ENCODE peak calls at places on chromosomes 4 and X, in ten cellular contexts. S is NCI-H1417 treated with DMSO at 0.1 percent for 48 hours; C is RWPE1; W is stimulated activated CD4-positive, alpha-beta T cell treated with anti-CD3 and anti-CD28 coated beads, TNF-alpha, amount 100 ng/mL, for 48 hours; P is type B pancreatic cell; B is cerebellum; Z is psoas muscle; L is putamen; I is activated CD8-positive, alpha-beta memory T cell treated with anti-CD3 and anti-CD28 coated beads for 24 hours; U is iPS DF 6.9. H is an unnamed sample.

GRCh38 chrX:151753313-151754041 is 18.9 kb downstream of the CNGA2 start:
- DNase-seq in S (no peak), C (peak), W (no peak), P (no peak), B (peak), Z (peak), L (no peak), I (no peak), U (no peak), H (peak)

GRCh38 chr4:1416051-1416947 is 10.1 kb upstream of the NKX1-1 start:
- DNase-seq in S (no peak), C (no peak), W (no peak), P (no peak), B (no peak), Z (no peak), L (no peak), I (peak), U (no peak), H (no peak)

GRCh38 chr4:14452001-14452400 is 550.3 kb upstream of the CPEB2 start:
- DNase-seq in S (no peak), C (no peak), W (no peak), P (no peak), B (no peak), Z (no peak), L (no peak), I (no peak), U (no peak), H (no peak)

GRCh38 chr4:122195718-122196117 is 43.6 kb downstream of the BLTP1 start:
- DNase-seq in S (no peak), C (no peak), W (no peak), P (no peak), B (no peak), Z (no peak), L (no peak), I (no peak), U (no peak), H (no peak)

GRCh38 chr4:120749445-120750151 is 172.9 kb downstream of the PRDM5 start:
- DNase-seq in S (peak), C (no peak), W (no peak), P (no peak), B (no peak), Z (no peak), L (no peak), I (no peak), U (no peak), H (no peak)

GRCh38 chr4:24529555-24529954 is 54.8 kb downstream of the DHX15 start:
- DNase-seq in S (no peak), C (no peak), W (no peak), P (no peak), B (no peak), Z (no peak), L (no peak), I (no peak), U (no peak), H (no peak)

GRCh38 chr4:98603683-98604573 is 54.5 kb downstream of the TSPAN5 start:
- DNase-seq in S (no peak), C (no peak), W (no peak), P (no peak), B (no peak), Z (no peak), L (peak), I (no peak), U (no peak), H (no peak)

GRCh38 chr4:145723336-145723735 is 43.4 kb downstream of the C4orf51 start:
- DNase-seq in S (no peak), C (peak), W (no peak), P (no peak), B (no peak), Z (no peak), L (no peak), I (no peak), U (no peak), H (no peak)

GRCh38 chrX:106952988-106953387 is 32.8 kb downstream of the CLDN2 start:
- DNase-seq in S (no peak), C (peak), W (no peak), P (no peak), B (no peak), Z (no peak), L (no peak), I (no peak), U (no peak), H (no peak)